ENCODE peak calls at places on chromosomes 11 and 22, in four cellular contexts. O, T, Q and E are unnamed samples.

GRCh38 chr11:79973701-79974626 is 533.1 kb upstream of the TENM4 start:
- DNase-seq in O (no peak), T (no peak), Q (no peak), E (no peak)

GRCh38 chr11:117201516-117201866 is 2.3 kb downstream of the TAGLN start:
- DNase-seq in O (peak; percentile 30), T (no peak), Q (no peak), E (no peak)

GRCh38 chr11:116733959-116734517 is 38.7 kb downstream of the BUD13 start:
- DNase-seq in O (no peak), T (no peak), Q (no peak), E (no peak)

GRCh38 chr11:105022998-105023397 is at the start of gene CASP5:
- DNase-seq in O (no peak), T (no peak), Q (no peak), E (peak; percentile 27)

GRCh38 chr11:94504689-94505293 is 7.5 kb upstream of the C11orf97 start:
- DNase-seq in O (peak; percentile 67), T (peak; percentile 64), Q (peak; percentile 51), E (peak; percentile 68)

GRCh38 chr11:69122642-69123431 is 32.9 kb upstream of the SMIM38 start:
- DNase-seq in O (peak; percentile 79), T (no peak), Q (peak; percentile 92), E (peak; percentile 92)

GRCh38 chr11:9957072-9957471 is 293.2 kb downstream of the SWAP70 start:
- DNase-seq in O (no peak), T (no peak), Q (no peak), E (no peak)

GRCh38 chr11:1570896-1571759 is 943 bp downstream of the DUSP8 start:
- DNase-seq in O (no peak), T (no peak), Q (no peak), E (peak; percentile 70)

GRCh38 chr11:112785104-112785503 is 176.1 kb upstream of the NCAM1 start:
- DNase-seq in O (peak; percentile 67), T (no peak), Q (no peak), E (no peak)

GRCh38 chr11:95827661-95828060 is 37.4 kb downstream of the CEP57 start:
- DNase-seq in O (peak; percentile 56), T (no peak), Q (no peak), E (no peak)

GRCh38 chr11:59212744-59213573 is at the start of gene MPEG1:
- DNase-seq in O (no peak), T (peak; percentile 70), Q (no peak), E (no peak)

GRCh38 chr11:70129051-70129592 is 51.0 kb downstream of the ANO1 start:
- DNase-seq in O (no peak), T (no peak), Q (no peak), E (no peak)

GRCh38 chr11:79152511-79152910 is 288.3 kb downstream of the TENM4 start:
- DNase-seq in O (no peak), T (no peak), Q (no peak), E (no peak)

GRCh38 chr11:15826008-15826650 is 530.2 kb downstream of the SOX6 start:
- DNase-seq in O (no peak), T (no peak), Q (no peak), E (no peak)

GRCh38 chr22:29621761-29622526 is 18.5 kb downstream of the NF2 start:
- DNase-seq in O (peak; percentile 96), T (no peak), Q (peak; percentile 91), E (peak; percentile 54)

GRCh38 chr11:126352934-126353801 is 2.3 kb upstream of the ST3GAL4 start:
- DNase-seq in O (peak; percentile 90), T (peak; percentile 63), Q (no peak), E (no peak)

GRCh38 chr11:67371549-67372231 is 1.7 kb downstream of the CLCF1 start:
- DNase-seq in O (peak; percentile 86), T (peak; percentile 60), Q (no peak), E (peak; percentile 77)

GRCh38 chr11:133843454-133843987 is 1.8 kb downstream of the SPATA19 start:
- DNase-seq in O (no peak), T (no peak), Q (no peak), E (no peak)

GRCh38 chr11:66203847-66204246 is 64.6 kb upstream of the RAB1B start:
- DNase-seq in O (no peak), T (no peak), Q (no peak), E (no peak)

GRCh38 chr11:38208951-38209350 is 1610.9 kb upstream of the RAG2 start:
- DNase-seq in O (no peak), T (no peak), Q (no peak), E (no peak)

GRCh38 chr11:68632802-68633201 is 51.5 kb upstream of the GAL start:
- DNase-seq in O (peak; percentile 65), T (peak; percentile 79), Q (peak; percentile 79), E (peak; percentile 78)

GRCh38 chr11:19935507-19935906 is 222.9 kb downstream of the NAV2 start:
- DNase-seq in O (peak; percentile 88), T (no peak), Q (no peak), E (no peak)

GRCh38 chr11:32154275-32154674 is 63.4 kb downstream of the RCN1 start:
- DNase-seq in O (peak; percentile 35), T (no peak), Q (peak; percentile 51), E (no peak)
- TF ChIP-seq EZH2phosphoT487 in O (no peak), T (no peak), Q (no peak), E (no peak)

GRCh38 chr11:17650601-17650911 is 68.8 kb upstream of the MYOD1 start:
- DNase-seq in O (no peak), T (no peak), Q (no peak), E (no peak)

GRCh38 chr11:17649696-17650600 is 69.4 kb upstream of the MYOD1 start:
- DNase-seq in O (no peak), T (no peak), Q (no peak), E (no peak)

GRCh38 chr11:17648528-17648927 is 70.8 kb upstream of the MYOD1 start:
- DNase-seq in O (no peak), T (no peak), Q (no peak), E (no peak)

GRCh38 chr11:17651061-17651460 is 68.3 kb upstream of the MYOD1 start:
- DNase-seq in O (no peak), T (no peak), Q (no peak), E (no peak)

GRCh38 chr11:17649261-17649660 is 70.1 kb upstream of the MYOD1 start:
- DNase-seq in O (no peak), T (no peak), Q (no peak), E (no peak)
- H3K4me2 ChIP-seq in O (no peak overlapping the region), T (no peak overlapping the region), Q (no peak overlapping the region), E (no peak overlapping the region)

DNA sequence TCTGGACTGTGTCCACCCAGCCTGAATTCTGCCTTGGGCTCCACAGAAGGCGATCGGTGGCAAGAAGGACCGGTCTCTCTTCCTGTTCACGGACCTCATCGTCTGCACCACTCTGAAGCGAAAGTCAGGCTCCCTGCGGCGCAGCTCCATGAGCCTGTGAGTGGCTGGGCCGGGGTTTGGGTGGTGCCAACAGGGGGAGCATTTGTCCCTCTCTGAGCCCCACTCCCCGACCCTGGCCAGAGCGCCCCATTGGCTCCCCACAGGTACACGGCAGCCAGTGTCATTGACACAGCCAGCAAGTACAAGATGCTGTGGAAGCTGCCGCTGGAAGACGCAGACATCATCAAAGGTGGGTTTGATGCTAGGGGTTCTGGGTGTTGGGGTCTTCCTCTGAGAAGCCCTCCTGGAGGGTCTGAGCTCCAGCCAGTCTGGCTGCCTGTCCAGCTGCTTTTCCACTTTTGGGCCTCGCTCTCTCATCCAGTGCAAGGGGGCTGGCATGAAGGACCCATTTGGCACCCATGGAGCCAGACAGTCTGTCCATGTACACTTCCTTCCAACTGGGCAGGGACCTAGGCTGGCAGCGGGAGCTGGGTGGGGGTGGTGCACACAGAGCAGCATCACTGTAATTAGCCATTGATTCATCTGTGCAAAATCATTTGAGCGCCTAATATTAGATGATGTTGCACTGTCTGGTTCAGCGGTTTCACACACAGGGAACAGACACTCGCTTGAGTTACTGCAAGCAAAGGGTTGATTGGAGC is 19.0 kb upstream of the RELT start:
- DNase-seq in O (no peak), T (no peak), Q (no peak), E (no peak)
- H3K9me3 ChIP-seq in O (no peaks in the 10 kb centered on the region), T (no peaks in the 10 kb centered on the region), Q (no peaks in the 10 kb centered on the region), E (no peaks in the 10 kb centered on the region)

GRCh38 chr22:45585946-45586540 is 83.4 kb downstream of the FBLN1 start:
- DNase-seq in O (no peak), T (no peak), Q (no peak), E (no peak)

GRCh38 chr22:45584121-45584570 is 81.5 kb downstream of the FBLN1 start:
- DNase-seq in O (peak; percentile 53), T (peak; percentile 27), Q (no peak), E (no peak)

GRCh38 chr22:45586651-45587405 is 84.1 kb downstream of the FBLN1 start:
- DNase-seq in O (no peak), T (no peak), Q (no peak), E (no peak)

GRCh38 chr22:45584621-45585436 is 82.1 kb downstream of the FBLN1 start:
- DNase-seq in O (no peak), T (no peak), Q (no peak), E (no peak)

GRCh38 chr22:45585437-45585755 is 82.7 kb downstream of the FBLN1 start:
- DNase-seq in O (no peak), T (no peak), Q (no peak), E (no peak)
- TF ChIP-seq EZH2phosphoT487 in O (no peak), T (no peak), Q (no peak), E (no peak)

DNA sequence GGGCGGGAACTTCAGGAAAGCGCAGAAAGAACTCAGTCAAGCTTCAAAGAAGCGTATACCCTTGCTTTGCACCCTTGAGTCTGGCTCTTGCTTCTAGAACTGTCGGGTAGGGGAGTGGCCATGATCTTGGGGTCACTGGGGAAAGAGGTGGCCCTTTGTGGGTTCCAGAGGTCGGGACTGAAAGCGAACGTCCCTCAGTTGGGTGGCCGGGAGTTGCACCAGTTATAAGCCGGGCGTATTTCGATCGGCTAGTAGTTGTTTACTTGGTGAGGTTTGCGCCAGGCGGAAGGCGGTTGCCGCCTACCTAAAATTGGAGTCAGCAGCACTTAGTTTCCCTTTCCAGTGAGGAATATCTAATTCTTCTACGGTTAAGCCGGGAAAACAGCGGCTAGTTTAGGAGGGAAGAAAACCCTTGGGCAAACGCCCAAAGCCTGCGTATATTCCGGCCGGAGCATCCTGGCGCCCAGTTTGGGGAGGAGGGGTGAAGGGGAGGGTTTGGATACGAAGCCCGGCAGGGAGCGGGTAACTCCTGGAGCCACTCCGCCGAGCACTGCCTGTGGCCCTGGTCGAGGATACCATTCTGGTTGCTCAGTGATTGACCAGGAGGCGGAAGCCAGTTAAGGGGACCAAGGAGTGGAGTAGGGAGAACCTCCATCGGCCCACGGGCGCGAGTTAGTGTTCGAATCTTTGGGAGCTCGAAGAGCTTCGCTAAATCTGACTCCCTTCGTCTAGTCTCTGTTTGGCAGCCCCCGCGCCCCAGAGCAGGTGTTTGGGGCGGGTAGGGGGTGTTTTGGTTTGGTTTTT is 810 bp upstream of the WT1 start:
- DNase-seq in O (no peak), T (no peak), Q (no peak), E (no peak)
- H3K4me2 ChIP-seq in O (peak overlapping the region; percentile 9), T (no peak overlapping the region), Q (no peak overlapping the region), E (peak overlapping the region; percentile 86)

GRCh38 chr11:2663506-2663905 is 36.3 kb downstream of the KCNQ1OT1 start:
- DNase-seq in O (no peak), T (no peak), Q (no peak), E (no peak)
- H3K9me3 ChIP-seq in O (peaks cover 5% of the 10 kb centered on the region), T (no peaks in the 10 kb centered on the region), Q (peaks cover 4% of the 10 kb centered on the region), E (peaks cover 22% of the 10 kb centered on the region)

GRCh38 chr11:34161361-34161760 is 55.9 kb downstream of the NAT10 start:
- DNase-seq in O (no peak), T (no peak), Q (no peak), E (no peak)

GRCh38 chr11:34162856-34163255 is 57.4 kb downstream of the NAT10 start:
- DNase-seq in O (no peak), T (no peak), Q (no peak), E (no peak)

GRCh38 chr11:34160791-34161190 is 55.4 kb downstream of the NAT10 start:
- DNase-seq in O (no peak), T (no peak), Q (no peak), E (no peak)

GRCh38 chr11:34162507-34162848 is 57.0 kb downstream of the NAT10 start:
- DNase-seq in O (no peak), T (no peak), Q (no peak), E (no peak)

GRCh38 chr11:34161812-34162506 is 56.5 kb downstream of the NAT10 start:
- DNase-seq in O (peak; percentile 32), T (no peak), Q (no peak), E (no peak)
- TF ChIP-seq EZH2phosphoT487 in O (no peak), T (no peak), Q (no peak), E (no peak)